ENCODE peak calls at places on chromosomes 16 and 17, in nine cellular contexts. One of them, this sample, is unnamed.

GRCh38 chr17:18328643-18329204 is 13.6 kb downstream of the SMCR8 start:
- DNase-seq in stomach: no peak
- DNase-seq in stimulated activated effector memory CD8-positive, alpha-beta T cell treated with anti-CD3 and anti-CD28 coated beads, Interleukin-12 subunit alpha, Interleukin-12 subunit beta, amount 100 ng/mL, for 72 hours: no peak
- DNase-seq in activated CD4-positive, alpha-beta T cell treated with anti-CD3 and anti-CD28 coated beads for 4 hours: no peak
- DNase-seq in activated effector memory CD4-positive, alpha-beta T cell treated with anti-CD3 and anti-CD28 coated beads, Interleukin-2, amount 50 U/mL, for 16 hours: no peak
- DNase-seq in HT-29: no peak
- DNase-seq in myocyte: no peak
- DNase-seq in adrenal gland: no peak
- DNase-seq in left ventricle myocardium superior: no peak
- DNase-seq in this sample: no peak

GRCh38 chr17:83083368-83084201 is 4.2 kb downstream of the METRNL start:
- DNase-seq in stomach: no peak
- DNase-seq in stimulated activated effector memory CD8-positive, alpha-beta T cell treated with anti-CD3 and anti-CD28 coated beads, Interleukin-12 subunit alpha, Interleukin-12 subunit beta, amount 100 ng/mL, for 72 hours: peak; percentile 90
- DNase-seq in activated effector memory CD4-positive, alpha-beta T cell treated with anti-CD3 and anti-CD28 coated beads, Interleukin-2, amount 50 U/mL, for 16 hours: peak; percentile 72
- DNase-seq in myocyte: peak; percentile 64
- DNase-seq in left ventricle myocardium superior: peak; percentile 50
- DNase-seq in adrenal gland: no peak
- DNase-seq in activated CD4-positive, alpha-beta T cell treated with anti-CD3 and anti-CD28 coated beads for 4 hours: peak; percentile 39
- DNase-seq in HT-29: peak; percentile 70
- DNase-seq in this sample: no peak

GRCh38 chr17:40518401-40519088 is 17.1 kb upstream of the TNS4 start:
- DNase-seq in activated CD4-positive, alpha-beta T cell treated with anti-CD3 and anti-CD28 coated beads for 4 hours: no peak
- DNase-seq in stimulated activated effector memory CD8-positive, alpha-beta T cell treated with anti-CD3 and anti-CD28 coated beads, Interleukin-12 subunit alpha, Interleukin-12 subunit beta, amount 100 ng/mL, for 72 hours: no peak
- DNase-seq in stomach: no peak
- DNase-seq in myocyte: no peak
- DNase-seq in HT-29: peak; percentile 86
- DNase-seq in adrenal gland: no peak
- DNase-seq in activated effector memory CD4-positive, alpha-beta T cell treated with anti-CD3 and anti-CD28 coated beads, Interleukin-2, amount 50 U/mL, for 16 hours: peak; percentile 62
- DNase-seq in left ventricle myocardium superior: no peak
- DNase-seq in this sample: no peak

GRCh38 chr16:84751241-84751640 is 51.4 kb downstream of the USP10 start:
- DNase-seq in activated CD4-positive, alpha-beta T cell treated with anti-CD3 and anti-CD28 coated beads for 4 hours: no peak
- DNase-seq in adrenal gland: no peak
- DNase-seq in stimulated activated effector memory CD8-positive, alpha-beta T cell treated with anti-CD3 and anti-CD28 coated beads, Interleukin-12 subunit alpha, Interleukin-12 subunit beta, amount 100 ng/mL, for 72 hours: no peak
- DNase-seq in activated effector memory CD4-positive, alpha-beta T cell treated with anti-CD3 and anti-CD28 coated beads, Interleukin-2, amount 50 U/mL, for 16 hours: no peak
- DNase-seq in HT-29: no peak
- DNase-seq in myocyte: no peak
- DNase-seq in stomach: no peak
- DNase-seq in left ventricle myocardium superior: no peak
- DNase-seq in this sample: no peak

GRCh38 chr17:79942591-79943353 is 92.9 kb downstream of the TBC1D16 start:
- DNase-seq in adrenal gland: no peak
- DNase-seq in stomach: no peak
- DNase-seq in HT-29: no peak
- DNase-seq in activated effector memory CD4-positive, alpha-beta T cell treated with anti-CD3 and anti-CD28 coated beads, Interleukin-2, amount 50 U/mL, for 16 hours: no peak
- DNase-seq in left ventricle myocardium superior: peak; percentile 36
- DNase-seq in myocyte: peak; percentile 76
- DNase-seq in stimulated activated effector memory CD8-positive, alpha-beta T cell treated with anti-CD3 and anti-CD28 coated beads, Interleukin-12 subunit alpha, Interleukin-12 subunit beta, amount 100 ng/mL, for 72 hours: no peak
- DNase-seq in activated CD4-positive, alpha-beta T cell treated with anti-CD3 and anti-CD28 coated beads for 4 hours: no peak
- DNase-seq in this sample: no peak

GRCh38 chr17:49515196-49515770 is 20.2 kb downstream of the NGFR start:
- DNase-seq in HT-29: peak; percentile 16
- DNase-seq in myocyte: peak; percentile 98
- DNase-seq in adrenal gland: peak; percentile 78
- DNase-seq in stimulated activated effector memory CD8-positive, alpha-beta T cell treated with anti-CD3 and anti-CD28 coated beads, Interleukin-12 subunit alpha, Interleukin-12 subunit beta, amount 100 ng/mL, for 72 hours: no peak
- DNase-seq in left ventricle myocardium superior: peak; percentile 97
- DNase-seq in activated CD4-positive, alpha-beta T cell treated with anti-CD3 and anti-CD28 coated beads for 4 hours: no peak
- DNase-seq in activated effector memory CD4-positive, alpha-beta T cell treated with anti-CD3 and anti-CD28 coated beads, Interleukin-2, amount 50 U/mL, for 16 hours: no peak
- DNase-seq in stomach: peak; percentile 86
- DNase-seq in this sample: peak; percentile 89

GRCh38 chr16:1492923-1493745 is at the start of gene TELO2:
- DNase-seq in stomach: peak; percentile 84
- DNase-seq in left ventricle myocardium superior: peak; percentile 90
- DNase-seq in HT-29: peak; percentile 79
- DNase-seq in activated effector memory CD4-positive, alpha-beta T cell treated with anti-CD3 and anti-CD28 coated beads, Interleukin-2, amount 50 U/mL, for 16 hours: peak; percentile 95
- DNase-seq in myocyte: peak; percentile 78
- DNase-seq in activated CD4-positive, alpha-beta T cell treated with anti-CD3 and anti-CD28 coated beads for 4 hours: peak; percentile 86
- DNase-seq in stimulated activated effector memory CD8-positive, alpha-beta T cell treated with anti-CD3 and anti-CD28 coated beads, Interleukin-12 subunit alpha, Interleukin-12 subunit beta, amount 100 ng/mL, for 72 hours: peak; percentile 93
- DNase-seq in adrenal gland: peak; percentile 85
- DNase-seq in this sample: peak; percentile 89

GRCh38 chr17:59785091-59785799 is 77.8 kb downstream of the VMP1 start:
- DNase-seq in adrenal gland: no peak
- DNase-seq in activated effector memory CD4-positive, alpha-beta T cell treated with anti-CD3 and anti-CD28 coated beads, Interleukin-2, amount 50 U/mL, for 16 hours: no peak
- DNase-seq in HT-29: peak; percentile 32
- DNase-seq in stomach: no peak
- DNase-seq in left ventricle myocardium superior: no peak
- DNase-seq in stimulated activated effector memory CD8-positive, alpha-beta T cell treated with anti-CD3 and anti-CD28 coated beads, Interleukin-12 subunit alpha, Interleukin-12 subunit beta, amount 100 ng/mL, for 72 hours: peak; percentile 66
- DNase-seq in activated CD4-positive, alpha-beta T cell treated with anti-CD3 and anti-CD28 coated beads for 4 hours: no peak
- DNase-seq in myocyte: peak; percentile 16
- DNase-seq in this sample: no peak

GRCh38 chr16:84919751-84920150 is 91.6 kb downstream of the ZDHHC7 start:
- DNase-seq in HT-29: no peak
- DNase-seq in adrenal gland: no peak
- DNase-seq in stomach: no peak
- DNase-seq in activated CD4-positive, alpha-beta T cell treated with anti-CD3 and anti-CD28 coated beads for 4 hours: no peak
- DNase-seq in left ventricle myocardium superior: no peak
- DNase-seq in stimulated activated effector memory CD8-positive, alpha-beta T cell treated with anti-CD3 and anti-CD28 coated beads, Interleukin-12 subunit alpha, Interleukin-12 subunit beta, amount 100 ng/mL, for 72 hours: no peak
- DNase-seq in myocyte: peak; percentile 28
- DNase-seq in activated effector memory CD4-positive, alpha-beta T cell treated with anti-CD3 and anti-CD28 coated beads, Interleukin-2, amount 50 U/mL, for 16 hours: no peak
- DNase-seq in this sample: no peak